ENCODE peak calls at places on chromosomes 11 and 22, in nine cellular contexts. Y, R, I, F, A, S, J, E and W are unnamed samples.

GRCh38 chr11:27720277-27720830 is 20.1 kb upstream of the BDNF start:
- DNase-seq in Y (peak; percentile 50), R (no peak), I (peak; percentile 78), F (no peak), A (no peak), S (peak; percentile 38), J (no peak), E (no peak), W (peak; percentile 42)

GRCh38 chr11:5737672-5738071 is 1.4 kb downstream of the OR56B1 start:
- DNase-seq in Y (no peak), R (no peak), I (no peak), F (no peak), A (no peak), S (no peak), J (no peak), E (no peak), W (no peak)

GRCh38 chr11:8086001-8086479 is 5.0 kb downstream of the TUB start:
- DNase-seq in Y (no peak), R (no peak), I (no peak), F (no peak), A (no peak), S (no peak), J (no peak), E (no peak), W (no peak)

GRCh38 chr11:64649304-64649703 is 58.3 kb downstream of the SLC22A12 start:
- DNase-seq in Y (peak; percentile 70), R (no peak), I (peak; percentile 51), F (no peak), A (no peak), S (no peak), J (no peak), E (no peak), W (no peak)

GRCh38 chr11:44619931-44620725 is 54.7 kb downstream of the CD82 start:
- DNase-seq in Y (peak; percentile 25), R (peak; percentile 28), I (no peak), F (peak; percentile 57), A (peak; percentile 43), S (peak; percentile 13), J (peak; percentile 12), E (no peak), W (peak; percentile 46)

GRCh38 chr11:70482529-70482917 is 84.2 kb downstream of the CTTN start:
- DNase-seq in Y (no peak), R (no peak), I (peak; percentile 39), F (no peak), A (no peak), S (peak; percentile 59), J (peak; percentile 61), E (no peak), W (no peak)

GRCh38 chr11:125564357-125564756 is 4.9 kb upstream of the EI24 start:
- DNase-seq in Y (no peak), R (no peak), I (no peak), F (no peak), A (no peak), S (no peak), J (no peak), E (no peak), W (peak; percentile 81)

GRCh38 chr11:116257871-116258270 is 514.9 kb downstream of the BUD13 start:
- DNase-seq in Y (no peak), R (no peak), I (no peak), F (no peak), A (no peak), S (no peak), J (no peak), E (no peak), W (no peak)

GRCh38 chr22:20807315-20807752 is 33.4 kb downstream of the SERPIND1 start:
- DNase-seq in Y (no peak), R (no peak), I (peak; percentile 76), F (no peak), A (no peak), S (no peak), J (no peak), E (no peak), W (no peak)

GRCh38 chr22:41695211-41695610 is 4.1 kb upstream of the MEI1 start:
- DNase-seq in Y (no peak), R (no peak), I (no peak), F (no peak), A (no peak), S (no peak), J (no peak), E (no peak), W (no peak)

GRCh38 chr22:41697126-41697775 is 2.1 kb upstream of the MEI1 start:
- DNase-seq in Y (peak; percentile 92), R (peak; percentile 94), I (peak; percentile 92), F (peak; percentile 95), A (peak; percentile 95), S (peak; percentile 92), J (peak; percentile 93), E (peak; percentile 99), W (peak; percentile 89)

GRCh38 chr22:41700105-41700358 is 729 bp downstream of the MEI1 start:
- DNase-seq in Y (no peak), R (no peak), I (no peak), F (peak; percentile 55), A (no peak), S (no peak), J (no peak), E (no peak), W (no peak)

GRCh38 chr22:41699264-41700104 is at the start of gene MEI1:
- DNase-seq in Y (no peak), R (peak; percentile 73), I (peak; percentile 83), F (peak; percentile 95), A (peak; percentile 94), S (peak; percentile 86), J (peak; percentile 87), E (peak; percentile 58), W (peak; percentile 87)

DNA sequence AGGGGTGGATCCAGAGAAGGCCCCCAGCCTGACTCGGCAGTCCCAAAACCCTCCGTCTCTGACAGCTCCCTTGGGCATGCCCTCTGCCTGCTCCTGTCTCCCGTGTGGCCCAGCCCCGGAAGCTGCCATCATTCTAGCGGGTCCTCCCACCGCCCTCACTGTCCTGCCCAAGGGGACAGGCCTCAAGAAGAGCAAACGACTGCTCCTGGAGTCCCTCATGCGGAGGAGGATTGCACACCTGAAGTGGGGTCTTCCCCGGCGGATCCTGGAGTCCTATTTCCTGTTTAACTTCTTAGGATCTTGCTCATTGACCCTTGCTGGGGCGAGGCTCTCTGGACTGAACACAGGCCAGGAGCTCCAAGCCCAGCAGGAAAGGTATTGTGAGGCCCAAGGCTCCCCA is 2.6 kb upstream of the MEI1 start:
- DNase-seq in Y (no peak), R (no peak), I (no peak), F (peak; percentile 61), A (no peak), S (peak; percentile 19), J (no peak), E (no peak), W (no peak)
- H3K27ac ChIP-seq in Y (peak overlapping the region; percentile 7), R (peak overlapping the region; percentile 54), I (peak overlapping the region; percentile 62), F (no peak overlapping the region), A (no peak overlapping the region), S (peak overlapping the region; percentile 58), J (peak overlapping the region; percentile 73), E (no peak overlapping the region), W (no peak overlapping the region)

DNA sequence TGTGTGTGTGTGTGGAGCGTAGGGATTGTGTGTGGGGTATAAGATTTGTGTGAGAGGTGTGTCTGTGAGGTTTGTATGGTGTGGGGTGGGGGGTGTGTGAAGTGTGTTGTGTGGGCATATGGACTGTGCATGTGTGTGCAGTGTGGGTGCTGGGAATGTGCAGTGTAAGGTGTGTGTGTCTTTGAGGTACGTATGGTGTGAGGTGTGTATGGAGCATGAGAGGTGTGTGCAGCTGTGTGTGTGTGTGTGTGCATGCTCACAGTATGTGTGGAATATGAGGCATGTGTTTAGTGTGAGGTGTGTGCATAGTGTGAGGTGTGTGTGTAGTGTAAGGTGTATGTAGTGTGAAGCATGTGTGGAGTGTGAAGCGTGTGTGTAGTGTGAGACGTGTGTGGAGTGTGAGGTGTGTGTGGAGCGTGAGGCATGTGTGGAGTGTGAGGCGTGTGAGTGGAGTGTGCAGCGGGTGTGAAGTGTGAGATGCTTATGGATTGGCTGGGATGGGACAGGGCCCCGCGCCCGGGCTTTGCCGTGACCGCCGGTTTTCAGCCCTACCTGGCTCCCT is 1.7 kb upstream of the TMPRSS6 start:
- DNase-seq in Y (no peak), R (no peak), I (no peak), F (no peak), A (no peak), S (no peak), J (no peak), E (no peak), W (no peak)
- H3K27ac ChIP-seq in Y (no peak overlapping the region), R (no peak overlapping the region), I (no peak overlapping the region), F (no peak overlapping the region), A (no peak overlapping the region), S (no peak overlapping the region), J (no peak overlapping the region), E (no peak overlapping the region), W (no peak overlapping the region)

GRCh38 chr11:94649925-94650623 is 82.9 kb downstream of the PIWIL4 start:
- DNase-seq in Y (no peak), R (no peak), I (no peak), F (no peak), A (no peak), S (no peak), J (no peak), E (no peak), W (no peak)
- H3K27ac ChIP-seq in Y (no peak overlapping the region), R (no peak overlapping the region), I (no peak overlapping the region), F (no peak overlapping the region), A (no peak overlapping the region), S (no peak overlapping the region), J (peak overlapping the region; percentile 71), E (no peak overlapping the region), W (no peak overlapping the region)

GRCh38 chr11:33775832-33776231 is 1.5 kb upstream of the FBXO3 start:
- DNase-seq in Y (no peak), R (no peak), I (no peak), F (no peak), A (no peak), S (no peak), J (no peak), E (no peak), W (no peak)

GRCh38 chr11:33775064-33775807 is 916 bp upstream of the FBXO3 start:
- DNase-seq in Y (no peak), R (no peak), I (no peak), F (no peak), A (no peak), S (no peak), J (no peak), E (no peak), W (no peak)

GRCh38 chr11:33772300-33772699 is 2.0 kb downstream of the FBXO3 start:
- DNase-seq in Y (no peak), R (no peak), I (no peak), F (no peak), A (no peak), S (no peak), J (no peak), E (no peak), W (no peak)

GRCh38 chr11:33774356-33775063 is at the start of gene FBXO3:
- DNase-seq in Y (peak; percentile 91), R (peak; percentile 84), I (peak; percentile 88), F (peak; percentile 95), A (peak; percentile 92), S (peak; percentile 91), J (peak; percentile 90), E (peak; percentile 78), W (peak; percentile 95)

GRCh38 chr11:33773399-33774355 is 643 bp downstream of the FBXO3 start:
- DNase-seq in Y (no peak), R (no peak), I (no peak), F (no peak), A (no peak), S (no peak), J (no peak), E (no peak), W (no peak)
- H3K27ac ChIP-seq in Y (peak overlapping the region; percentile 63), R (peak overlapping the region; percentile 88), I (peak overlapping the region; percentile 19), F (peak overlapping the region; percentile 75), A (no peak overlapping the region), S (peak overlapping the region; percentile 91), J (peak overlapping the region; percentile 92), E (peak overlapping the region; percentile 79), W (peak overlapping the region; percentile 63)